ENCODE peak calls at places on chromosomes 6 and 20, in seven cellular contexts. X is lung; Q is kidney epithelial cell; V is breast epithelium; W is WTC11; E is CD8-positive, alpha-beta T cell; D is sigmoid colon. I is an unnamed sample.

GRCh38 chr6:21873562-21873961 is 280.0 kb downstream of the SOX4 start:
- DNase-seq in X (no peak), Q (no peak), V (no peak), W (no peak), E (no peak), D (peak), I (no peak)

GRCh38 chr6:145836170-145836569 is 21.6 kb upstream of the FBXO30 start:
- DNase-seq in X (no peak), Q (no peak), V (no peak), W (no peak), E (no peak), D (no peak), I (no peak)

GRCh38 chr6:14738933-14739332 is 506.9 kb upstream of the JARID2 start:
- DNase-seq in X (no peak), Q (no peak), V (no peak), W (no peak), E (no peak), D (no peak), I (no peak)

GRCh38 chr6:134223761-134224445 is 94.0 kb downstream of the SGK1 start:
- DNase-seq in X (no peak), Q (peak), V (no peak), W (no peak), E (no peak), D (no peak), I (no peak)

GRCh38 chr20:61979701-61980635 is 85.7 kb downstream of the TAF4 start:
- DNase-seq in X (no peak), Q (no peak), V (no peak), W (no peak), E (no peak), D (peak), I (no peak)

GRCh38 chr6:140344149-140344913 is 969.9 kb upstream of the CITED2 start:
- DNase-seq in X (no peak), Q (no peak), V (no peak), W (no peak), E (no peak), D (no peak), I (no peak)

GRCh38 chr6:159969921-159970320 is 1.0 kb downstream of the IGF2R start:
- DNase-seq in X (peak), Q (peak), V (peak), W (peak), E (no peak), D (peak), I (peak)

GRCh38 chr20:59568509-59569024 is 35.8 kb upstream of the PHACTR3 start:
- DNase-seq in X (no peak), Q (no peak), V (no peak), W (no peak), E (no peak), D (no peak), I (no peak)

GRCh38 chr20:45771182-45771759 is 20.4 kb downstream of the WFDC3 start:
- DNase-seq in X (peak), Q (no peak), V (peak), W (peak), E (peak), D (peak), I (peak)

GRCh38 chr6:166575190-166575589 is 11.3 kb downstream of the RAMACL start:
- DNase-seq in X (no peak), Q (no peak), V (no peak), W (no peak), E (no peak), D (peak), I (no peak)

GRCh38 chr20:10061641-10062040 is 26.9 kb downstream of the ANKEF1 start:
- DNase-seq in X (no peak), Q (no peak), V (no peak), W (no peak), E (no peak), D (no peak), I (no peak)

GRCh38 chr20:24499472-24499871 is 30.0 kb downstream of the SYNDIG1 start:
- DNase-seq in X (no peak), Q (no peak), V (no peak), W (no peak), E (no peak), D (no peak), I (no peak)

GRCh38 chr20:31894980-31895675 is 24.7 kb downstream of the TTLL9 start:
- DNase-seq in X (peak), Q (no peak), V (peak), W (no peak), E (no peak), D (peak), I (no peak)

GRCh38 chr6:42104807-42105713 is 37.4 kb downstream of the C6orf132 start:
- DNase-seq in X (no peak), Q (no peak), V (no peak), W (peak), E (no peak), D (no peak), I (no peak)

GRCh38 chr6:122838060-122838780 is 49.2 kb downstream of the SMPDL3A start:
- DNase-seq in X (no peak), Q (no peak), V (no peak), W (no peak), E (no peak), D (no peak), I (no peak)

GRCh38 chr6:27888576-27888975 is 23.6 kb downstream of the OR2B2 start:
- DNase-seq in X (no peak), Q (no peak), V (no peak), W (no peak), E (no peak), D (no peak), I (no peak)

GRCh38 chr6:20948531-20948930 is 414.3 kb downstream of the CDKAL1 start:
- DNase-seq in X (no peak), Q (no peak), V (no peak), W (no peak), E (no peak), D (no peak), I (no peak)

GRCh38 chr6:31836036-31836675 is 8.6 kb downstream of the HSPA1B start:
- DNase-seq in X (no peak), Q (no peak), V (no peak), W (no peak), E (no peak), D (no peak), I (no peak)

GRCh38 chr6:71181565-71181964 is 107.0 kb upstream of the OGFRL1 start:
- DNase-seq in X (no peak), Q (peak), V (peak), W (peak), E (no peak), D (no peak), I (no peak)

GRCh38 chr20:53829086-53829703 is 235.6 kb upstream of the ZNF217 start:
- DNase-seq in X (no peak), Q (peak), V (no peak), W (no peak), E (no peak), D (peak), I (no peak)

GRCh38 chr20:891121-892080 is 24.7 kb downstream of the ANGPT4 start:
- DNase-seq in X (no peak), Q (peak), V (peak), W (no peak), E (no peak), D (peak), I (no peak)

GRCh38 chr6:24274441-24275083 is 83.3 kb downstream of the DCDC2 start:
- DNase-seq in X (no peak), Q (no peak), V (no peak), W (no peak), E (no peak), D (no peak), I (no peak)

GRCh38 chr6:151275566-151275965 is 35.8 kb downstream of the AKAP12 start:
- DNase-seq in X (no peak), Q (no peak), V (no peak), W (no peak), E (no peak), D (no peak), I (no peak)

GRCh38 chr6:151275121-151275520 is 35.4 kb downstream of the AKAP12 start:
- DNase-seq in X (no peak), Q (no peak), V (no peak), W (no peak), E (no peak), D (no peak), I (no peak)

GRCh38 chr6:151279891-151280290 is 40.1 kb downstream of the AKAP12 start:
- DNase-seq in X (no peak), Q (no peak), V (no peak), W (no peak), E (no peak), D (no peak), I (no peak)

DNA sequence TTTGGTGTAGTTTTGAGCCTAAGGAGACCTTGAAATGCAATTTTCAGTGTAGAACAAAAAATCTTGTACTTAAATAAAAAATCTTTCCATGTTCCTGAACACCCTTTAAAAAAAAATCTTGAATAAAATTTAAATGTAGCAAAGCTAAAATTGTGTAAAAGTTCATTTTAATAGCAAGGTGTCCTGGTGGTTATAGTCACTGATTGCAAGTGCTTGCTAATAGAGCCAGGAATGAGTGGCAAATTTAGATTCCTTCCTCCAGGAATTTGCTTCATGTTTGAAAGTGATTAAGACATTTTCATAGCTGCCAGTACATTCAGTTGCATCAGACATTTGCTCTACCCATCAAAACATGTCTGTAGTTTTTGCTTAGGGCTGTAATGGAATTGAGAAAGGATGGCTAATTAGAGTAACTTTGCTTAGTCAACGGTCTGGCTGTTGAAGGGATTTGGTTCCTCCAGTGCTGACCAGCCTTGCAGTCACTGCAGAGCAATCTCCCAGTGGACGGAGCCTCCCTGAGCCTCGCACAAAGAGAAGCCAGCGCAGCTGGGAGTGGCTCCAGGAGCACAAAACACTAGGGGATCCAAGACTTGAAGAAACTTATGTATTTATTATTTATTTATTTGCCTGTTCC is 36.5 kb downstream of the AKAP12 start:
- DNase-seq in X (no peak), Q (no peak), V (no peak), W (no peak), E (no peak), D (peak), I (no peak)
- TF ChIP-seq CTCF in X (no peak), Q (no peak), V (no peak), W (no peak), E (no peak), D (no peak), I (peak)

GRCh38 chr6:25637946-25638345 is 14.1 kb upstream of the SCGN start:
- DNase-seq in X (no peak), Q (no peak), V (no peak), W (peak), E (no peak), D (no peak), I (no peak)
- TF ChIP-seq CTCF in X (no peak), Q (peak), V (no peak), W (no peak), E (no peak), D (no peak), I (no peak)

GRCh38 chr20:13462091-13462490 is 176.6 kb downstream of the TASP1 start:
- DNase-seq in X (no peak), Q (no peak), V (no peak), W (no peak), E (no peak), D (no peak), I (no peak)

GRCh38 chr20:13457487-13457886 is 181.2 kb downstream of the TASP1 start:
- DNase-seq in X (no peak), Q (no peak), V (no peak), W (no peak), E (no peak), D (no peak), I (no peak)

GRCh38 chr20:13453367-13453766 is 185.4 kb downstream of the TASP1 start:
- DNase-seq in X (no peak), Q (no peak), V (no peak), W (no peak), E (no peak), D (no peak), I (no peak)

GRCh38 chr20:13455713-13456112 is 183.0 kb downstream of the TASP1 start:
- DNase-seq in X (no peak), Q (no peak), V (no peak), W (no peak), E (no peak), D (no peak), I (no peak)

GRCh38 chr20:13458860-13459451 is 179.8 kb downstream of the TASP1 start:
- DNase-seq in X (no peak), Q (no peak), V (no peak), W (peak), E (no peak), D (no peak), I (no peak)
- TF ChIP-seq CTCF in X (peak), Q (peak), V (no peak), W (peak), E (peak), D (peak), I (peak)

GRCh38 chr20:33567949-33568348 is 78.1 kb downstream of the CBFA2T2 start:
- DNase-seq in X (no peak), Q (no peak), V (no peak), W (no peak), E (no peak), D (no peak), I (no peak)

GRCh38 chr20:33566781-33567603 is 77.1 kb downstream of the CBFA2T2 start:
- DNase-seq in X (no peak), Q (no peak), V (no peak), W (no peak), E (no peak), D (no peak), I (no peak)

GRCh38 chr20:33569290-33570094 is 79.6 kb downstream of the CBFA2T2 start:
- DNase-seq in X (no peak), Q (no peak), V (no peak), W (no peak), E (no peak), D (no peak), I (no peak)

GRCh38 chr20:33570743-33571142 is 80.8 kb downstream of the CBFA2T2 start:
- DNase-seq in X (no peak), Q (no peak), V (no peak), W (no peak), E (no peak), D (no peak), I (no peak)

DNA sequence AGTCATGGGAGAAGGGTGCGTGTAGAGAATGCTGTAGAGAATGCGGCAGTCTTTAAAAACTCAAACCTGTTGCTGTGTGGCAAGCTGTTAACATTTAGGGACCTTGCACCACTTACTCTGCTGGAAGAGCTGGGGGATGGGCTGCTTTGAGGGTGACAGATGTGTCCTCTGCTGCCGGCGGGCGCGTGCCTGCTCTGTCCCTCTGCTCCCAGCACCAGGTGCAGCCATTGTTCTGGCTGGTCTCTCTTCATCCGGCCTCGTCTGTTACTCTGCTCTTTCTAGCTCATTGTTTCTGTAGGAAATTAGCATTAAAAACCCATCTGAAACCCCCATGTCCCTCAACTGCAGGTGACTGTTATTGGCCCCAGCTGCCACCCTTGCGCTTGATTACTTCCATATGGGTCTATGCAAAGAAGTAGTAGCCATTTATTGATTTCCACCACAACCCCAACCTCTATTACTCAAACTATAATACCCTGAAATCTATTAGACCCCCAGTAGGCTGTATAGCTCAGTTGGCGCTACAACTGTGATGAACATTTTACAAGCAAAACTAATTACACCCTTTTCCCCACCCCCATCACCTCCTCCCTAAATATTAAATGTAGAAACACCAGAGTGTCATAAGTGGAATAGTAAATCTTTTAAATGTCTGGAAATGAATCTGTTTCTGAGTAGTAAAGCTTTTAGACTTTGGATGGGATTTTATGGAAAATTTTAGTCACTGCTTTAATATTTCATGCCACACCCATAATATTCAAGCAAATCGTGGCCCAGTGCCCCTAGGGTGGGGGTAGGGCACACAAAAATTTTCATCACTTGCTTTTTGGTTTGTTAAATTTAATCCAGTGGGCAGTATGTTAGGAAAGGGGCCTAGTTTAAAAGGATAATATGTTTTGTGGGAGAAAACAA is 78.7 kb downstream of the CBFA2T2 start:
- DNase-seq in X (no peak), Q (no peak), V (no peak), W (peak), E (no peak), D (no peak), I (no peak)
- TF ChIP-seq CTCF in X (no peak), Q (no peak), V (no peak), W (no peak), E (no peak), D (no peak), I (no peak)

GRCh38 chr6:55130806-55131324 is 43.5 kb upstream of the HCRTR2 start:
- DNase-seq in X (no peak), Q (no peak), V (no peak), W (no peak), E (no peak), D (no peak), I (no peak)
- TF ChIP-seq CTCF in X (no peak), Q (no peak), V (no peak), W (no peak), E (no peak), D (no peak), I (no peak)

GRCh38 chr20:2751868-2752630 is 48.4 kb downstream of the CPXM1 start:
- DNase-seq in X (no peak), Q (no peak), V (no peak), W (no peak), E (peak), D (peak), I (no peak)

GRCh38 chr20:2753456-2754040 is 46.9 kb downstream of the CPXM1 start:
- DNase-seq in X (no peak), Q (no peak), V (no peak), W (no peak), E (no peak), D (peak), I (no peak)

GRCh38 chr20:2751347-2751867 is 49.0 kb downstream of the CPXM1 start:
- DNase-seq in X (no peak), Q (no peak), V (no peak), W (no peak), E (peak), D (peak), I (peak)

GRCh38 chr20:2754426-2754825 is 46.0 kb downstream of the CPXM1 start:
- DNase-seq in X (no peak), Q (no peak), V (no peak), W (no peak), E (no peak), D (peak), I (no peak)

DNA sequence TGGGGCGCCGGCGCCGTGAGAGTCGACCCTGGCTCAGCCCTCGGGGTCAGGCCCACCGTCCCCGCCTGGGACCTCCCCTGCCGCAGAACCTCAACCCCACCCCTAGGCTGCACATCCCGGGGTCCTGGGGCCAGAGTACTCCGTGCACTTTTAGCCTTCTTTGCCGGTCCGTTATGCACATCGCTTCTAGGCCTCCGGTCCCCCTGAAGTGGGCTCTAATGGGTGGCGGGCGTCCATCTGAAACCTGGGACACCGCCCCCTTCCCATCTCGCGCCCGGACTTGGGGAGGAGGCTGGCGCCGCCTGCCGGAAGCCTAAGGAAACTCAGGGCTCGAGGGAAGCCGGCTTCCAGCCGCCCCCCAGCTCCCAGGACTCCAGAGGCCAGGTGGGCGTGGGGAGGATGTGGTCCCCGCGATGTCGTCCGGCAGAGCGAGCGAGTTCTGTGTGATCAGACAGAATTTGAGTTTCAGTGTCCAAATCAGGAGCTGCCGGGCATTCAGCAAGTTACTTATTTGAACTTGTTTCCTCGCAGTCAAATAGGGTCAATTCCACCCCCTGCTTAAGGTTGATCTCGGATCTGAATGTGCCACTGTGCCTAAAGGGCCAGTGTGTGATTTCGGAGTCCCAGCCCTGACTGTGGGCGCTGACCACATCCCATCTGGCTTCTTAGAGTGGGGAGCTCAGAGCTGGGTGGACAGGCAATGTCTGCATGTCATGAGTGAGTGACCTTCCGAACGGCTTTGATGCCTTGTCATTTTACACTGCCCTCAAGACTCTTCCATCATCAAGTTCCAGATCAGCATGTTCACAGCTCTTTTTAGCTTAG is 47.6 kb downstream of the CPXM1 start:
- DNase-seq in X (no peak), Q (no peak), V (no peak), W (peak), E (peak), D (peak), I (no peak)
- TF ChIP-seq CTCF in X (no peak), Q (peak), V (no peak), W (peak), E (peak), D (peak), I (peak)